ENCODE peak calls at places on chromosomes 2 and 18, in ten cellular contexts. R, G, B, O, N, V, Y, U, X and H are unnamed samples. For H3K4me1, the result is how much of the 10 kb centered on the place peaks cover.

GRCh38 chr2:61328707-61329251 is 142.1 kb downstream of the USP34 start:
- DNase-seq in R (no peak), O (no peak), V (peak), X (no peak), N (no peak), Y (no peak), B (no peak), G (peak), U (no peak), H (no peak)

GRCh38 chr2:98828793-98829371 is 98.0 kb upstream of the MGAT4A start:
- DNase-seq in Y (no peak), N (no peak), B (no peak), V (no peak), X (no peak), U (no peak), O (no peak), G (no peak), R (no peak), H (no peak)

GRCh38 chr18:54261894-54262293 is 7.4 kb upstream of the POLI start:
- DNase-seq in R (no peak), N (no peak), X (no peak), O (no peak), V (peak), G (no peak), U (no peak), B (no peak), Y (no peak), H (no peak)

GRCh38 chr2:216131175-216131926 is 22.2 kb downstream of the XRCC5 start:
- DNase-seq in V (no peak), R (no peak), U (no peak), Y (no peak), G (no peak), O (no peak), B (no peak), X (no peak), N (no peak), H (no peak)

GRCh38 chr2:8148260-8148880 is 533.5 kb upstream of the ID2 start:
- DNase-seq in R (no peak), Y (no peak), U (no peak), B (no peak), G (peak), N (no peak), O (no peak), X (no peak), V (peak), H (no peak)

GRCh38 chr2:11127791-11128190 is 27.5 kb upstream of the SLC66A3 start:
- DNase-seq in B (no peak), X (no peak), U (no peak), R (no peak), N (no peak), O (no peak), G (no peak), V (no peak), Y (no peak), H (no peak)

GRCh38 chr2:218345491-218346176 is 11.0 kb upstream of the CATIP start:
- DNase-seq in O (no peak), B (no peak), X (no peak), G (no peak), R (no peak), U (no peak), N (no peak), Y (no peak), V (no peak), H (no peak)

GRCh38 chr18:50492061-50492460 is 67.8 kb upstream of the MAPK4 start:
- DNase-seq in U (no peak), R (no peak), N (no peak), B (no peak), Y (no peak), G (no peak), O (no peak), V (no peak), X (no peak), H (no peak)

GRCh38 chr18:3454365-3455089 is 4.6 kb downstream of the TGIF1 start:
- DNase-seq in N (no peak), V (peak), B (no peak), Y (peak), O (no peak), X (peak), R (peak), U (peak), G (peak), H (no peak)

GRCh38 chr2:223835701-223836532 is 1.5 kb downstream of the AP1S3 start:
- DNase-seq in G (no peak), B (no peak), X (no peak), R (no peak), Y (no peak), O (no peak), N (no peak), V (peak), U (no peak), H (no peak)

GRCh38 chr2:72149556-72150156 is 2.0 kb upstream of the CYP26B1 start:
- DNase-seq in R (peak), V (no peak), G (no peak), U (peak), X (no peak), Y (peak), B (peak), O (peak), N (no peak), H (peak)

GRCh38 chr18:2617974-2618373 is 37.6 kb upstream of the SMCHD1 start:
- DNase-seq in X (no peak), G (no peak), B (no peak), U (no peak), V (no peak), O (no peak), Y (no peak), R (no peak), N (no peak), H (no peak)

GRCh38 chr2:67626656-67627055 is 229.5 kb downstream of the ETAA1 start:
- DNase-seq in V (no peak), B (no peak), U (no peak), N (no peak), O (no peak), Y (no peak), X (no peak), R (no peak), G (no peak), H (no peak)

GRCh38 chr2:150204449-150204848 is 283.0 kb downstream of the RND3 start:
- DNase-seq in O (no peak), B (no peak), R (no peak), U (no peak), N (no peak), V (no peak), X (no peak), Y (no peak), G (peak), H (no peak)

GRCh38 chr2:16973586-16974274 is 308.1 kb upstream of the CYRIA start:
- DNase-seq in V (no peak), G (no peak), U (no peak), X (no peak), R (no peak), Y (no peak), N (no peak), O (no peak), B (no peak), H (no peak)

GRCh38 chr2:171991027-171991426 is 8.7 kb upstream of the METAP1D start:
- DNase-seq in B (no peak), U (no peak), Y (no peak), O (no peak), X (no peak), R (no peak), G (no peak), V (no peak), N (no peak), H (no peak)

GRCh38 chr18:21099442-21099841 is 12.2 kb downstream of the ROCK1 start:
- DNase-seq in R (no peak), Y (no peak), X (no peak), B (no peak), U (no peak), V (no peak), O (no peak), G (no peak), N (no peak), H (no peak)

GRCh38 chr18:21101172-21101571 is 10.4 kb downstream of the ROCK1 start:
- DNase-seq in B (no peak), R (no peak), O (no peak), V (no peak), N (no peak), U (no peak), X (no peak), Y (no peak), G (no peak), H (no peak)

GRCh38 chr18:21096760-21097159 is 14.9 kb downstream of the ROCK1 start:
- DNase-seq in Y (no peak), N (no peak), R (no peak), X (no peak), B (no peak), U (no peak), V (no peak), G (no peak), O (no peak), H (no peak)

GRCh38 chr18:21100678-21101077 is 10.9 kb downstream of the ROCK1 start:
- DNase-seq in N (no peak), Y (no peak), U (no peak), O (no peak), G (no peak), B (no peak), R (no peak), X (no peak), V (no peak), H (no peak)

GRCh38 chr18:21100141-21100540 is 11.5 kb downstream of the ROCK1 start:
- DNase-seq in N (no peak), B (no peak), U (no peak), G (no peak), X (no peak), R (no peak), Y (no peak), O (no peak), V (no peak), H (no peak)
- H3K4me1 ChIP-seq in N (under half), B (under half), U (under half), G (under half), X (under half), R (under half), Y (half or more), O (under half), V (under half), H (half or more)

DNA sequence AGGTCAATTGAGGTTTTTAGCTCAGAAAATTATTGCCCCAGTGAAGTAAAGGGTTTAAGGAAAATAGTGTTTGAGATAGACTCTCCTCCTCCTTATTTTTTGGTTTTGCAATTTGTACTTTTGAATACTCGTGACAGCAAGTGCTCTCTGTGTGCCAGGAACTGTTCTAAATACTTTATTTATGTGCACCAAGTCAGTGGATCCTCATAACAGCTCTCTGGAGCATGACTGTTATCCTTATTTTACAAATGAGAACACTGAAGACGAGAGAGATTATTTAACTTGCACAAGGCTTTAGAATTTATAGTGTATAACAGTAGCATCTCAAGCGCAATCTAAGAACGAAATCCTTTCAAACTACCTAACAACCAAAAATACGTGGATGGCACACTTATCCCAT is 24.7 kb downstream of the BABAM2 start:
- DNase-seq in X (no peak), U (no peak), Y (no peak), N (no peak), G (no peak), V (no peak), B (peak), R (no peak), O (no peak), H (no peak)
- TF ChIP-seq EP300 in X (no peak), U (peak), Y (peak), N (no peak), G (no peak), V (peak), B (peak), R (no peak), O (no peak), H (no peak)

DNA sequence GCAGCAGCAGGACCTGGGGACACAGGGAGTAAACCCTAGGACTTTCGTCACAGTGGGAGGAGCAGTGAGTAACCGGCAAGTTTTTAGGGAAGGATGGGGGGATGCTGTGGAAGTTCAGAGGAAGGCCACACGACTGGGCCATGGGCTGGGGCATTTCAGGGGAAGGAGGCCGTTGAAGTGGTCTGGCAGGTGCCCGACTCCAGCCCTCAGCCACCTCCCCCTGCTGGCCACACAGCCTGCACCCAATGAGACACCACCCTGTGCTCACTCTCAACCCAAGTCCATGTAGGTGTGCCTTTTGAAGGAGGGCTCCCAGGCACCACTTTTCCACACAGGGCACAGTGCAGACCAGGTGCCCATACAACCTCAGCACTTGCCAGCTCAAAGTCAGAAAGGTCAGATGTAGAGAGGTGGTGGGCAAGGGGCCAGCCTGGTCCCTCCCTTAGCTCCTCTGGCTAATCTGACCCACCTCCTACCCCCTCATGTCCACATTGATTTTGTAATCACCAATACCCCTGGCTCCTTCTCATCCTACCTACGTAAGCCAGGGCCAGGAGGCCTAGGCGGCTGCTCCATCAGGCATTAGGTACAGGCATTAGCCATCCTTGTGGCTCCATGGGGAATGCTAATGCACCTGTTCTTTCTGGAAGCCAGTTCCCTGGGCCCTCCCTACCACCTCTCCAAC is 211.2 kb downstream of the SMAD2 start:
- DNase-seq in O (no peak), G (no peak), U (no peak), X (no peak), B (peak), V (no peak), R (no peak), N (peak), Y (no peak), H (no peak)
- TF ChIP-seq CTCF in O (no peak), G (no peak), U (no peak), X (no peak), B (no peak), V (no peak), R (no peak), N (no peak), Y (no peak), H (no peak)

GRCh38 chr2:206212673-206213513 is 53.2 kb downstream of the EEF1B2 start:
- DNase-seq in G (no peak), V (no peak), Y (no peak), N (no peak), O (no peak), U (no peak), X (no peak), R (no peak), B (no peak), H (no peak)
- H3K4me1 ChIP-seq in G (under half), V (under half), Y (under half), N (under half), O (under half), U (under half), X (under half), R (under half), B (under half), H (under half)